ENCODE peak calls at places on chromosomes 5 and 9, in four cellular contexts. G is OCI-LY7, Z is spleen, A is left ventricle myocardium inferior. D is an unnamed sample.

GRCh38 chr5:676699-677076 is 16.5 kb downstream of the TPPP start:
- DNase-seq in G (no peak), Z (peak; percentile 58), A (no peak), D (no peak)

GRCh38 chr5:31106742-31107546 is 86.5 kb upstream of the CDH6 start:
- DNase-seq in G (no peak), Z (no peak), A (no peak), D (no peak)

GRCh38 chr5:112694853-112695709 is 42.6 kb upstream of the APC start:
- DNase-seq in G (no peak), Z (no peak), A (no peak), D (no peak)

GRCh38 chr5:138177936-138178515 is 404 bp downstream of the BRD8 start:
- DNase-seq in G (peak; percentile 49), Z (no peak), A (peak; percentile 24), D (no peak)

GRCh38 chr9:6557883-6558282 is 87.6 kb downstream of the GLDC start:
- DNase-seq in G (no peak), Z (no peak), A (no peak), D (no peak)

GRCh38 chr5:55903121-55903701 is 52.1 kb downstream of the IL31RA start:
- DNase-seq in G (no peak), Z (no peak), A (no peak), D (no peak)

GRCh38 chr5:178416919-178417318 is 173.3 kb downstream of the COL23A1 start:
- DNase-seq in G (no peak), Z (no peak), A (no peak), D (no peak)

GRCh38 chr9:116278326-116278725 is 124.7 kb downstream of the PAPPA start:
- DNase-seq in G (no peak), Z (no peak), A (no peak), D (no peak)

GRCh38 chr9:95980262-95981125 is 105.0 kb downstream of the ERCC6L2 start:
- DNase-seq in G (no peak), Z (no peak), A (no peak), D (no peak)

GRCh38 chr5:172904643-172905345 is 54.4 kb upstream of the RPL26L1 start:
- DNase-seq in G (no peak), Z (no peak), A (peak; percentile 77), D (peak; percentile 71)

GRCh38 chr9:97845130-97845529 is 7.9 kb upstream of the FOXE1 start:
- DNase-seq in G (no peak), Z (no peak), A (no peak), D (no peak)

GRCh38 chr5:35440409-35440808 is 177.3 kb upstream of the SPEF2 start:
- DNase-seq in G (no peak), Z (no peak), A (no peak), D (no peak)

DNA sequence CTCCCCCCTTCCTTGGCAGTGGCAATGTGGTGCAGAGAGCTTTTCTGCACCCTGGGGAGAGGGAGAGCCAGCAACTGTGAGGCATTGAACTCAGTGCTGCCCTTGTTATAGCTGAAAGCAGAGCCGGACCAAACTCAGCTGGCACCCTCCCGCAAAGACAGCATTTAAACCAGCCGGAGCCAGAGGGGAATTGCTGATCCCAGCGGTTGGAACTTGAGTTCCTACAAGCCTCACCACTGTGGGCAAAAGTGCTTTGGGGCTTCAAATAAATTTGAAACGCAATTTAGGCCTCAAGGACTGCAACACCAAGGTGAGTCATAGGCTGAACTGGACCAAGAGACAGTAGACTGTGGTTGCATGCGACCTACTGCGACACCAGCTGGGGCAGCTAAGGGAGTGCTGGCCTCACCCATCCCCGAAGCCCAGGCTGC is 207.6 kb upstream of the CDKN2B start:
- DNase-seq in G (no peak), Z (peak; percentile 50), A (no peak), D (no peak)
- H3K4me1 ChIP-seq in G (no peaks in the 10 kb centered on the region), Z (peaks cover 9% of the 10 kb centered on the region), A (peaks cover 5% of the 10 kb centered on the region), D (no peaks in the 10 kb centered on the region)

DNA sequence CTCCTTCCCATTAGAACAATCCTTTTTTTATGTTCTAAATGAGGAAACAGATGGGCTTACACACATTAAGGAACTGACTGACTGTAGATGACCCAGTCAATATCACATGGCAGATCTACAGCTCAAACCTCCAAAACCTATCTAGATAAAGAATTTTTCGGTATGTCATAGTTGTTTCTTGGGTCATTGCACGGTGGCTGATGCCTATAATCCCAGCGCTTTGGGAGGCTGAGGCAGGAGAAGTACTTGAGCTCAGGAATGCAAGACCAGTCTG is 7.1 kb downstream of the CSNK1A1 start:
- DNase-seq in G (no peak), Z (no peak), A (no peak), D (no peak)
- H3K4me1 ChIP-seq in G (peaks cover 22% of the 10 kb centered on the region), Z (peaks cover 99% of the 10 kb centered on the region), A (peaks cover 98% of the 10 kb centered on the region), D (peaks cover 8% of the 10 kb centered on the region)

GRCh38 chr9:129879103-129879699 is 43.9 kb downstream of the USP20 start:
- DNase-seq in G (no peak), Z (no peak), A (no peak), D (no peak)

GRCh38 chr9:129879991-129880653 is 44.9 kb downstream of the USP20 start:
- DNase-seq in G (no peak), Z (peak; percentile 77), A (no peak), D (no peak)

GRCh38 chr9:129875687-129876395 is 40.6 kb downstream of the USP20 start:
- DNase-seq in G (no peak), Z (no peak), A (no peak), D (no peak)

GRCh38 chr9:129876815-129877214 is 41.6 kb downstream of the USP20 start:
- DNase-seq in G (no peak), Z (no peak), A (no peak), D (no peak)

GRCh38 chr9:129878253-129878652 is 43.0 kb downstream of the USP20 start:
- DNase-seq in G (no peak), Z (no peak), A (no peak), D (no peak)
- H3K4me1 ChIP-seq in G (no peaks in the 10 kb centered on the region), Z (peaks cover 4% of the 10 kb centered on the region), A (no peaks in the 10 kb centered on the region), D (no peaks in the 10 kb centered on the region)

DNA sequence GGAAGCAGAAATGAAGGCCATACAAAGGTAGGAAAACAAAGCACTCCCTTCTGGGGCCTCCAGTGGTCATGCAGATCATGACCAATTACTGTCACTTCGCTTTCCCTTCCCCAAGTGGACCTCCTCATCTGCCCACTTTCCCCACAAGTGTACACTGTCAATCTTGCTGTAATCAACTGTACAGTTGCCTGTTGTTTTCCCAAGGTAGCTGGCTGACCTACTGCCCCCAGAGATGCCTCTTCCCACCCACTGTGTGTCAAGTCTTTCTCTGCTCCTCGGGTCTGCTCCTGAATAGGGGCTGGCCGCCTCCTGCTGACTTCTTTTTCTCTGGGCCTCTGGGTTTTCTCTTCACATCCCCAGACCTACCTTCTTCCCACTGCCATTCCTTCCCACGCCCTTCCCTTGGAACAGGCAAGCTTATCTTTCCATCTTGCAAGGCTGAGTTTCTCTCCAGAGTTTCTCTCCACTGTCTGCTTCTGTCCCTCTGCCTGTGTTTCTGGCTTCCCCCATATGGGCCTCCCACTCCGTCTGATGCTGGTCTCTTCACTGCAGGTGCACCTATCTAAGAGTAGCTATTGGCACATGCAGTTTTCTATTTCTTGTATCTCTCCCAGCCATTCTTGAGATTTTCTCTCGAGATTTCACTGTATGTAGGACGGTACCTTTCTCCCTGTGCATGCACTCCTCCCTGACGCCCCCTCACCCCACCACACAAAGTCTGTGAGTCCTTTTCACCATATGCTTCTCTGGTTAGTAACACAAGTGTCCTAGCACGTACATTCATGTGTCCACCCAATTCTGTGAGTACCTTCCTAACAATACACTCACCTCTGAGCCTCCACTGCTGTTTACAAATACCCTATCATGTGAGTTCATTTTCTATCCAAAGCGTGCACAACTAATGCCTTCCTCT is 2.3 kb downstream of the ELL2 start:
- DNase-seq in G (no peak), Z (no peak), A (no peak), D (no peak)
- H3K4me1 ChIP-seq in G (peaks cover 5% of the 10 kb centered on the region), Z (peaks cover 68% of the 10 kb centered on the region), A (peaks cover 78% of the 10 kb centered on the region), D (no peaks in the 10 kb centered on the region)

GRCh38 chr5:95027151-95027721 is 257.7 kb downstream of the MCTP1 start:
- DNase-seq in G (no peak), Z (no peak), A (no peak), D (no peak)
- H3K4me1 ChIP-seq in G (no peaks in the 10 kb centered on the region), Z (peaks cover 15% of the 10 kb centered on the region), A (peaks cover 11% of the 10 kb centered on the region), D (no peaks in the 10 kb centered on the region)

DNA sequence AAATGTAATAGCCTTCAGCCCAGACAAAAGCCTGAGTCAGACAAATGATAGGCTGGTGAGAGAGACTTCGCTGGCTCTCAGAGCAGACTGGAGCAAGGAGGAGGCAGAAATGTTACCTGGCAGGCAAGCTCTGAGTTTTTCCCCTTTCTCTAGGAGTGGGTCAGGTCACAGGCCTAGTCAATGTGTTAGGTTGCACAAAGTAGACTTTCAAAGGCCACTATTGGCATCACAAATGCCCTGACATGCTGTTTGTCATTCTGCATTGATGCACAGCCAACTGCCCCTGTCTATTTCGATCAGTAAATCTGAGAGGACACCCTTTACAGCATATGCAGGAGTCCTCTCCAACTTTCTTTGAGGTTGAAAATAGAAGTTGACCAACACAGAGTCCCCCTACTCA is 15.5 kb upstream of the C1QTNF3 start:
- DNase-seq in G (no peak), Z (no peak), A (no peak), D (no peak)
- H3K4me1 ChIP-seq in G (no peaks in the 10 kb centered on the region), Z (no peaks in the 10 kb centered on the region), A (peaks cover 9% of the 10 kb centered on the region), D (no peaks in the 10 kb centered on the region)

GRCh38 chr5:10595678-10596309 is 31.9 kb downstream of the ANKRD33B start:
- DNase-seq in G (no peak), Z (no peak), A (no peak), D (peak; percentile 73)

GRCh38 chr5:10594591-10595210 is 30.8 kb downstream of the ANKRD33B start:
- DNase-seq in G (no peak), Z (peak; percentile 52), A (no peak), D (no peak)

GRCh38 chr5:10596886-10597451 is 33.1 kb downstream of the ANKRD33B start:
- DNase-seq in G (no peak), Z (no peak), A (no peak), D (no peak)

GRCh38 chr5:10595305-10595677 is 31.4 kb downstream of the ANKRD33B start:
- DNase-seq in G (no peak), Z (no peak), A (no peak), D (no peak)

DNA sequence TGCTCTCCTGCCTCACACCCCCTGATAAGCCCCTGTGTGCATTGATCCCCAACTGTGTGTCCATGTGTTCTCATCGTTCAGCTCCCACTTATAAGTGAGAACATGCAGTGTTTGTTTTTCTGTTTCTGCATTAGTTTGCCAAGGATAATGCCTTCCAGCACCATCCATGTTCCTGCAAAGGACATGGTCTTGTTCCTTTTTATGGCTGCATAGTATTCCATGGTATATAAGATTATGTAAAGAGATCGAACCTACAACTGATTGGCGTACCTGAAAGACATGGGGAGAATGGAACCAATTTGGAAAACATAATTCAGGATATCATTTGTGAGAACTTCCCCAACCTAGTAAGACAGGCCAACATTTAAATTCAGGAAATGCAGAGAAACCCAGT is 32.4 kb downstream of the ANKRD33B start:
- DNase-seq in G (no peak), Z (no peak), A (no peak), D (no peak)
- H3K4me1 ChIP-seq in G (peaks cover 61% of the 10 kb centered on the region), Z (peaks cover 59% of the 10 kb centered on the region), A (peaks cover 58% of the 10 kb centered on the region), D (no peaks in the 10 kb centered on the region)

DNA sequence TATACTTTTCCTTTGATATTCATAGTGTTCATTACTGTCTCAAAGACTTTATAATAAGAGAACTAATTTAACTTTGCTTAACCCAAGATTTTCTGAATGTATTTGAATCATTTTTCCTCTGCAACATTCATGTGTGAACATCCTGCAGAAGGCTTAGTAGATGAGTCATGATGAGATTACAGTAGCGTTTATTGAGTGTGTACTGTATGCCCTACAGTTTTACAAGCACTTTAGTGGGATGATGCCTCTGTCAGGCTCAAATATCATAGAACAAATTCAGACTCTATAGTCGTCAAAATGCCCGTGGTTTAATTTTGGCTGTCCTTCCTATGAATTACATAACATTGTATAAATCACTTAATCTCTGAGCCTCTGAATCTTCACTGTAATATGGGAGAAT is 41.2 kb downstream of the FYB1 start:
- DNase-seq in G (no peak), Z (no peak), A (no peak), D (no peak)
- H3K4me1 ChIP-seq in G (peaks cover 3% of the 10 kb centered on the region), Z (peaks cover 96% of the 10 kb centered on the region), A (no peaks in the 10 kb centered on the region), D (no peaks in the 10 kb centered on the region)

D was measured in uterus.